ENCODE peak calls at places on chromosomes 1 and 21, in eight cellular contexts. V is GF-D8, G is T-cell, P is cardiac muscle cell, K is anterior cingulate cortex, E is breast epithelium, U is OCI-LY7, D is left cardiac atrium. O is an unnamed sample.

GRCh38 chr21:14968029-14968428 is 96.8 kb downstream of the NRIP1 start:
- DNase-seq in V (no peak), G (no peak), P (no peak), K (no peak), E (no peak), U (no peak), D (no peak), O (no peak)

GRCh38 chr1:229148041-229148671 is 122.8 kb upstream of the RAB4A start:
- DNase-seq in V (peak; percentile 83), G (no peak), P (peak; percentile 72), K (no peak), E (no peak), U (no peak), D (peak; percentile 55), O (peak; percentile 82)

GRCh38 chr1:32250893-32251716 is at the start of gene LCK:
- DNase-seq in V (no peak), G (peak; percentile 51), P (no peak), K (no peak), E (no peak), U (peak; percentile 85), D (no peak), O (no peak)

GRCh38 chr1:175077356-175078030 is 9.9 kb downstream of the TNN start:
- DNase-seq in V (no peak), G (no peak), P (no peak), K (no peak), E (no peak), U (no peak), D (no peak), O (no peak)

GRCh38 chr1:110645962-110646735 is 28.6 kb downstream of the KCNA3 start:
- DNase-seq in V (no peak), G (no peak), P (peak; percentile 77), K (no peak), E (no peak), U (no peak), D (no peak), O (no peak)

GRCh38 chr1:87588445-87588844 is 259.8 kb downstream of the LMO4 start:
- DNase-seq in V (no peak), G (no peak), P (no peak), K (no peak), E (no peak), U (no peak), D (no peak), O (no peak)

GRCh38 chr1:155979525-155980343 is 1.4 kb upstream of the ARHGEF2 start:
- DNase-seq in V (no peak), G (no peak), P (no peak), K (no peak), E (no peak), U (peak; percentile 81), D (peak; percentile 57), O (no peak)

GRCh38 chr1:41479000-41479807 is 5.3 kb downstream of the EDN2 start:
- DNase-seq in V (no peak), G (no peak), P (peak; percentile 89), K (peak; percentile 31), E (no peak), U (no peak), D (peak; percentile 64), O (no peak)

GRCh38 chr1:149844096-149844495 is 55.3 kb upstream of the BOLA1 start:
- DNase-seq in V (no peak), G (no peak), P (peak; percentile 34), K (no peak), E (no peak), U (peak; percentile 70), D (no peak), O (peak; percentile 27)

O was measured in mesendoderm.